ENCODE peak calls at places on chromosomes 2 and 18, in ten cellular contexts. T is stomach; I is adrenal gland; X is A549; D is aorta; A is SJSA1; W is CD4-positive, alpha-beta T cell; C is psoas muscle; B is CD8-positive, alpha-beta T cell; M is IMR-90. K is an unnamed sample.

GRCh38 chr2:199470672-199471442 is 13.1 kb upstream of the SATB2 start:
- DNase-seq in D (no peak), A (no peak), B (no peak), M (no peak), W (no peak), X (no peak), T (no peak), I (no peak), C (no peak), K (no peak)

GRCh38 chr18:48693625-48694262 is 154.9 kb downstream of the CTIF start:
- DNase-seq in W (no peak), D (peak; percentile 40), B (no peak), T (no peak), X (no peak), M (peak; percentile 68), A (no peak), I (no peak), C (no peak), K (no peak)

GRCh38 chr2:85769236-85769986 is 15.6 kb downstream of the ATOH8 start:
- DNase-seq in C (peak; percentile 31), M (no peak), W (no peak), B (no peak), I (no peak), D (no peak), T (no peak), A (peak; percentile 68), X (peak; percentile 51), K (no peak)

GRCh38 chr2:149094217-149095015 is 55.9 kb downstream of the LYPD6B start:
- DNase-seq in A (peak; percentile 72), M (no peak), X (no peak), D (no peak), C (no peak), T (no peak), W (no peak), I (no peak), B (no peak), K (no peak)

GRCh38 chr2:14745288-14746076 is 113.0 kb downstream of the LRATD1 start:
- DNase-seq in M (no peak), B (no peak), I (peak; percentile 42), C (no peak), A (no peak), W (no peak), X (no peak), T (no peak), D (no peak), K (no peak)

GRCh38 chr2:102620367-102620766 is 1.0 kb downstream of the SLC9A2 start:
- DNase-seq in W (no peak), B (no peak), X (peak; percentile 2), D (no peak), M (no peak), I (no peak), T (peak; percentile 68), A (no peak), C (no peak), K (no peak)

GRCh38 chr2:54575379-54575888 is 119.3 kb downstream of the SPTBN1 start:
- DNase-seq in T (no peak), X (peak; percentile 47), W (no peak), C (no peak), I (no peak), B (peak; percentile 19), A (no peak), M (peak; percentile 49), D (no peak), K (no peak)

GRCh38 chr2:147173186-147173575 is 671.6 kb upstream of the ACVR2A start:
- DNase-seq in B (no peak), D (no peak), I (no peak), C (no peak), W (no peak), X (peak; percentile 4), M (no peak), T (no peak), A (no peak), K (no peak)

GRCh38 chr18:8703781-8704301 is 1.5 kb upstream of the MTCL1 start:
- DNase-seq in B (no peak), I (no peak), M (no peak), A (no peak), W (no peak), C (no peak), T (no peak), X (no peak), D (no peak), K (no peak)

GRCh38 chr2:146262606-146263005 is 1582.2 kb upstream of the ACVR2A start:
- DNase-seq in A (no peak), D (no peak), M (no peak), T (no peak), I (no peak), C (no peak), W (no peak), X (no peak), B (no peak), K (peak; percentile 24)

GRCh38 chr2:60823694-60824305 is 57.6 kb upstream of the REL start:
- DNase-seq in W (no peak), D (no peak), M (no peak), A (no peak), T (no peak), B (no peak), C (no peak), X (no peak), I (no peak), K (no peak)

GRCh38 chr2:42792583-42793313 is at the start of gene HAAO:
- DNase-seq in B (peak; percentile 13), T (peak; percentile 52), X (no peak), I (no peak), W (no peak), M (no peak), C (peak; percentile 63), A (no peak), D (peak; percentile 90), K (no peak)

GRCh38 chr2:197108758-197109157 is 182.3 kb upstream of the PGAP1 start:
- DNase-seq in C (peak; percentile 84), A (peak; percentile 87), I (peak; percentile 96), D (peak; percentile 86), W (no peak), M (peak; percentile 91), B (no peak), T (peak; percentile 29), X (peak; percentile 65), K (no peak)

GRCh38 chr18:9771261-9771976 is 63.3 kb downstream of the RAB31 start:
- DNase-seq in I (peak; percentile 88), X (peak; percentile 73), C (peak; percentile 86), T (peak; percentile 80), B (peak; percentile 49), A (peak; percentile 62), D (peak; percentile 96), W (peak; percentile 20), M (peak; percentile 57), K (peak; percentile 79)

GRCh38 chr2:241762321-241762932 is 14.2 kb upstream of the GAL3ST2 start:
- DNase-seq in I (peak; percentile 6), B (no peak), T (no peak), C (no peak), A (no peak), D (no peak), W (no peak), M (no peak), X (no peak), K (no peak)

GRCh38 chr2:152396763-152397162 is 61.8 kb downstream of the FMNL2 start:
- DNase-seq in B (no peak), A (no peak), X (no peak), T (no peak), W (no peak), I (no peak), D (no peak), M (peak; percentile 45), C (no peak), K (no peak)

GRCh38 chr2:152396051-152396511 is 61.1 kb downstream of the FMNL2 start:
- DNase-seq in A (no peak), I (no peak), D (no peak), T (no peak), C (no peak), W (no peak), M (peak; percentile 12), B (no peak), X (no peak), K (no peak)

GRCh38 chr2:152393377-152393776 is 58.4 kb downstream of the FMNL2 start:
- DNase-seq in C (no peak), M (no peak), W (no peak), I (no peak), B (no peak), X (no peak), A (no peak), D (no peak), T (no peak), K (no peak)

GRCh38 chr2:152399003-152399402 is 64.0 kb downstream of the FMNL2 start:
- DNase-seq in A (no peak), D (no peak), W (no peak), X (no peak), T (no peak), I (no peak), B (no peak), M (no peak), C (no peak), K (no peak)

GRCh38 chr2:152395132-152396024 is 60.4 kb downstream of the FMNL2 start:
- DNase-seq in M (peak; percentile 34), T (no peak), D (no peak), A (no peak), I (no peak), B (no peak), C (no peak), X (no peak), W (no peak), K (no peak)
- H3K27ac ChIP-seq in M (no peak overlapping the region), T (peak overlapping the region; percentile 18), D (peak overlapping the region; percentile 87), A (peak overlapping the region; percentile 39), I (peak overlapping the region; percentile 29), B (no peak overlapping the region), C (peak overlapping the region; percentile 56), X (no peak overlapping the region), W (no peak overlapping the region), K (no peak overlapping the region)

GRCh38 chr2:123419976-123420375 is 605.1 kb upstream of the CNTNAP5 start:
- DNase-seq in I (no peak), X (no peak), D (no peak), W (no peak), M (no peak), B (no peak), C (no peak), T (no peak), A (no peak), K (no peak)
- H3K27ac ChIP-seq in I (no peak overlapping the region), X (no peak overlapping the region), D (no peak overlapping the region), W (no peak overlapping the region), M (no peak overlapping the region), B (no peak overlapping the region), C (no peak overlapping the region), T (no peak overlapping the region), A (no peak overlapping the region), K (no peak overlapping the region)

GRCh38 chr2:110659248-110659647 is 18.6 kb downstream of the BUB1 start:
- DNase-seq in D (no peak), X (no peak), T (no peak), C (no peak), M (peak; percentile 49), B (no peak), A (no peak), I (no peak), W (no peak), K (no peak)
- H3K27ac ChIP-seq in D (no peak overlapping the region), X (no peak overlapping the region), T (no peak overlapping the region), C (no peak overlapping the region), M (no peak overlapping the region), B (no peak overlapping the region), A (no peak overlapping the region), I (no peak overlapping the region), W (no peak overlapping the region), K (no peak overlapping the region)

DNA sequence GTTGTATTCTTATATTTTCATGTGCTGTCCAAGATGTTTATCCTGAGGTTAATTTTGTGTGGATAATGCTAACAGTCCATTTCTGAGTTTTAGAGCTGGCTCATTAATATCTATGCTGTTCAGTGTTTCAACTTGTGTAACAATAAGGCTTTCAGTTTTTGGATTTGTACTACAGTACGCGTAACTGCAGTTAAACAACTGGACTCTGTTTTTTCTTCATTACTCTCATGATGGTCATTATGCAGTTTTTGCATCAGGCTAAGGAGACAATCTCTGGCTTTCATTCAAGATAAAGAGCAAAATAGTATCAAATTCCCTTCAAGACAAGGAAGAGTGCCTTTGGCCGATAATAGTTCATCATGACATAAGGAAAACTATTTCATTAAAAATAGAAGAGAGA is 1364.9 kb downstream of the DPP10 start:
- DNase-seq in M (no peak), C (no peak), D (no peak), W (no peak), I (no peak), B (no peak), T (no peak), X (no peak), A (no peak), K (no peak)
- H3K27ac ChIP-seq in M (no peak overlapping the region), C (no peak overlapping the region), D (no peak overlapping the region), W (no peak overlapping the region), I (no peak overlapping the region), B (no peak overlapping the region), T (no peak overlapping the region), X (no peak overlapping the region), A (no peak overlapping the region), K (no peak overlapping the region)